ENCODE peak calls at places on chromosomes 7 and 10, in seven cellular contexts. C is IMR-90, V is heart left ventricle, A is right atrium auricular region, O is H7, L is uterus, T is fibroblast of lung. Z is an unnamed sample. For H3K36me3, the result is how much of the 10 kb centered on the place peaks cover.

GRCh38 chr10:96017227-96017687 is 26.1 kb upstream of the CCNJ start:
- DNase-seq in O (peak), V (no peak), A (no peak), C (peak), T (peak), L (peak), Z (peak)

GRCh38 chr10:120616311-120616911 is 159.4 kb downstream of the PLPP4 start:
- DNase-seq in L (no peak), O (no peak), T (no peak), A (no peak), V (no peak), C (no peak), Z (no peak)

GRCh38 chr10:103476046-103476768 is 2.8 kb downstream of the CALHM3 start:
- DNase-seq in C (no peak), A (no peak), O (peak), V (no peak), T (peak), L (no peak), Z (peak)

GRCh38 chr10:100186813-100187212 is 984 bp upstream of the ERLIN1 start:
- DNase-seq in A (no peak), O (peak), V (no peak), T (no peak), C (no peak), L (no peak), Z (peak)

GRCh38 chr7:50530771-50531170 is 34.4 kb downstream of the DDC start:
- DNase-seq in C (no peak), A (no peak), L (no peak), T (no peak), O (no peak), V (no peak), Z (no peak)

GRCh38 chr10:79081353-79082034 is 12.7 kb downstream of the ZMIZ1 start:
- DNase-seq in C (peak), L (no peak), A (no peak), T (peak), O (no peak), V (peak), Z (no peak)

GRCh38 chr7:116528008-116528789 is 3.4 kb downstream of the CAV1 start:
- DNase-seq in C (peak), A (peak), O (no peak), V (peak), T (peak), L (peak), Z (peak)

GRCh38 chr10:128865398-128865797 is 601.6 kb upstream of the MGMT start:
- DNase-seq in A (no peak), O (no peak), T (no peak), L (peak), V (no peak), C (no peak), Z (no peak)

GRCh38 chr10:8054498-8055407 is at the start of gene GATA3:
- DNase-seq in V (peak), C (peak), T (no peak), A (peak), L (no peak), O (peak), Z (peak)

GRCh38 chr7:50849991-50850390 is 67.3 kb upstream of the GRB10 start:
- DNase-seq in O (no peak), L (no peak), T (no peak), V (no peak), C (no peak), A (no peak), Z (no peak)

GRCh38 chr7:16647435-16647960 is 1.5 kb downstream of the BZW2 start:
- DNase-seq in L (no peak), V (no peak), A (no peak), C (peak), T (peak), O (no peak), Z (no peak)

GRCh38 chr7:38909870-38910269 is 879 bp upstream of the VPS41 start:
- DNase-seq in C (no peak), A (no peak), V (no peak), O (peak), T (no peak), L (no peak), Z (no peak)

GRCh38 chr7:32163141-32163806 is 93.1 kb upstream of the PDE1C start:
- DNase-seq in V (peak), L (peak), T (peak), O (no peak), A (peak), C (peak), Z (peak)

GRCh38 chr10:7410800-7411670 is at the start of gene SFMBT2:
- DNase-seq in T (peak), A (no peak), O (peak), L (peak), C (peak), V (peak), Z (peak)

GRCh38 chr7:133790911-133791310 is 336.2 kb upstream of the LRGUK start:
- DNase-seq in L (no peak), A (no peak), T (no peak), O (no peak), C (no peak), V (no peak), Z (no peak)

GRCh38 chr10:104416-104815 is 30.8 kb upstream of the ZMYND11 start:
- DNase-seq in T (no peak), V (no peak), O (no peak), L (no peak), C (no peak), A (no peak), Z (no peak)

GRCh38 chr7:47170516-47170915 is 411.4 kb downstream of the TNS3 start:
- DNase-seq in L (no peak), A (no peak), O (no peak), V (no peak), T (peak), C (peak), Z (no peak)

GRCh38 chr7:111092406-111093160 is 1.7 kb downstream of the LRRN3 start:
- DNase-seq in T (no peak), L (no peak), C (no peak), V (no peak), O (no peak), A (no peak), Z (peak)

GRCh38 chr7:22013711-22014110 is 68.0 kb upstream of the CDCA7L start:
- DNase-seq in T (no peak), V (no peak), O (no peak), A (no peak), C (no peak), L (no peak), Z (no peak)

GRCh38 chr7:24715661-24716479 is 41.4 kb downstream of the GSDME start:
- DNase-seq in T (peak), A (peak), O (peak), C (peak), L (no peak), V (no peak), Z (no peak)

GRCh38 chr10:43043342-43043772 is 33.5 kb upstream of the RET start:
- DNase-seq in C (no peak), L (peak), O (peak), V (no peak), T (no peak), A (no peak), Z (no peak)

GRCh38 chr10:87053577-87054181 is 33.6 kb downstream of the FAM25A start:
- DNase-seq in C (no peak), L (no peak), O (no peak), V (no peak), T (no peak), A (no peak), Z (no peak)
- H3K36me3 ChIP-seq in C (under half), L (under half), O (under half), V (under half), T (under half), A (half or more), Z (under half)

GRCh38 chr7:43725251-43725650 is 4.1 kb downstream of the COA1 start:
- DNase-seq in L (no peak), C (peak), T (peak), O (no peak), V (no peak), A (no peak), Z (no peak)

GRCh38 chr7:43727494-43727893 is 1.8 kb downstream of the COA1 start:
- DNase-seq in O (no peak), T (no peak), V (no peak), A (no peak), L (no peak), C (no peak), Z (no peak)

GRCh38 chr7:43726466-43726865 is 2.9 kb downstream of the COA1 start:
- DNase-seq in A (no peak), T (no peak), V (no peak), L (no peak), C (no peak), O (no peak), Z (no peak)

GRCh38 chr7:43729214-43729923 is at the start of gene COA1:
- DNase-seq in A (peak), V (peak), O (peak), L (peak), C (peak), T (peak), Z (peak)

GRCh38 chr7:43727003-43727402 is 2.3 kb downstream of the COA1 start:
- DNase-seq in C (no peak), V (no peak), T (no peak), L (no peak), O (no peak), A (no peak), Z (no peak)
- H3K4me3 ChIP-seq in C (no peak), V (no peak), T (no peak), L (no peak), O (no peak), A (no peak), Z (no peak)

GRCh38 chr10:77833225-77833624 is 93.3 kb downstream of the DLG5 start:
- DNase-seq in A (no peak), T (no peak), C (no peak), L (no peak), V (no peak), O (no peak), Z (no peak)
- H3K36me3 ChIP-seq in A (half or more), T (under half), C (half or more), L (under half), V (under half), O (under half), Z (under half)

GRCh38 chr10:27564381-27564780 is 60.3 kb downstream of the RAB18 start:
- DNase-seq in A (no peak), V (no peak), C (no peak), L (no peak), T (no peak), O (no peak), Z (no peak)

GRCh38 chr10:27564880-27565279 is 60.8 kb downstream of the RAB18 start:
- DNase-seq in C (no peak), T (no peak), L (no peak), O (no peak), V (peak), A (no peak), Z (no peak)

DNA sequence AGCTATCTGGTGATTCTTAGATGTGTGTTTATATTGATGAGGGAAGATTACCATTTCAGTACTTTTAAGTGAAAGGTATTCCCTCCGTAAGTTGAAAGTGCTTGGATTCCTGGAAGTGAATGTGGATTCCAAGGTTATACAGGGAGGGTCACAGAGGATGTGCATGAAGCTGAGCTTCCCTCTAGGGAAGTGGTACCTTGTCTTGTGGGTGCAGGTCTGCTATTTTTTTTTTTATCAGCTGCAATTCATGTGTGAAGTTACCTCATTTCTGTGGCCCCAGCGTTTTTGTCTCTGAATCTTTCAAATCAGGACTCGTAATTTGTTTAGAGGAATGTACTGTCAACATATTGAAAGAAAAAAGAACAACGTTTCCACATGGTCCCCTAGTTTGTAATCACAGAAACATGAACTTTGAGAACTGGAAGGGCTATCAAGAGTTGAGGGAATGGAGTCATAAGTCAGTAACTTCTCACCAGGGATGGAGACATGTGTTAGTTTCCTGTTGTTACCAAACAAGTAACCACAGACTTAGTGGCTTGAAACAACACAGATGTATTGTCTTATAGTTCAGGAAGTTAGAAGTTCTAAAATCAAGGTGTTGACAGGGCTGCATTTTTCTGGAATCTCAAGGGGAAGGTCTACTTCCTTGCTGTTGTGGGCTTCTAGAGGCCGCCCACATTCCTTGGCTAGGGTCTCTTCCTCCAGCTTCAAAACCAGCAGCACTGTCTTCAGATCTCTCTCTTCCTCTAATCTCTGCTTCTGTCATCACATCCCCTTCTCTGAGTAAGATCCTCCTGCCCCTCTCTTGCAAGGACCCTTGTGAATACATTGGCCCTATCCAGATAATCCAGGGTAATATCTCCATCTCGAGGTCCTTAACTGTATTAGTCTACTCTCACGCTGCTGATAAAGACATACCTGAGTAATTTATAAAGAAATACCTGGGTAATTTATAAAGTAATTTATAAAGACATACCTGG is 64.4 kb downstream of the RAB18 start:
- DNase-seq in L (no peak), A (no peak), O (no peak), C (no peak), T (no peak), V (no peak), Z (no peak)
- H3K4me3 ChIP-seq in L (no peak), A (no peak), O (no peak), C (no peak), T (no peak), V (no peak), Z (no peak)

GRCh38 chr10:87764072-87764934 is 53.7 kb downstream of the ATAD1 start:
- DNase-seq in L (no peak), A (no peak), O (no peak), T (no peak), V (no peak), C (no peak), Z (no peak)

GRCh38 chr10:87765666-87766376 is 52.2 kb downstream of the ATAD1 start:
- DNase-seq in C (no peak), O (no peak), L (no peak), T (no peak), V (no peak), A (no peak), Z (no peak)

GRCh38 chr10:87771871-87772500 is 46.0 kb downstream of the ATAD1 start:
- DNase-seq in A (no peak), T (peak), C (peak), L (no peak), V (no peak), O (no peak), Z (peak)

GRCh38 chr10:87763086-87763861 is 54.8 kb downstream of the ATAD1 start:
- DNase-seq in V (no peak), O (no peak), T (no peak), C (no peak), A (no peak), L (no peak), Z (no peak)

GRCh38 chr10:87767253-87767652 is 50.8 kb downstream of the ATAD1 start:
- DNase-seq in O (no peak), L (no peak), C (peak), V (no peak), A (no peak), T (no peak), Z (no peak)
- H3K36me3 ChIP-seq in O (under half), L (under half), C (under half), V (under half), A (half or more), T (under half), Z (under half)